ENCODE peak calls at places on chromosomes 7 and 10, in five cellular contexts. One of them, this sample, is unnamed.

GRCh38 chr10:118045154-118045841 is 1.4 kb downstream of the RAB11FIP2 start:
- DNase-seq in HCT116: no peak
- DNase-seq in GM12878: no peak
- DNase-seq in HepG2: no peak
- DNase-seq in K562: no peak
- DNase-seq in this sample: no peak

GRCh38 chr7:131431289-131431688 is 103.6 kb downstream of the MKLN1 start:
- DNase-seq in HCT116: no peak
- DNase-seq in GM12878: no peak
- DNase-seq in HepG2: no peak
- DNase-seq in K562: no peak
- DNase-seq in this sample: no peak

GRCh38 chr10:24238527-24239247 is 29.7 kb downstream of the KIAA1217 start:
- DNase-seq in HCT116: no peak
- DNase-seq in GM12878: no peak
- DNase-seq in HepG2: no peak
- DNase-seq in K562: no peak
- DNase-seq in this sample: no peak

GRCh38 chr10:23375366-23375765 is 30.8 kb upstream of the C10orf67 start:
- DNase-seq in HCT116: no peak
- DNase-seq in GM12878: no peak
- DNase-seq in HepG2: no peak
- DNase-seq in K562: no peak
- DNase-seq in this sample: no peak

GRCh38 chr7:118902600-118902999 is 678.1 kb downstream of the ANKRD7 start:
- DNase-seq in HCT116: no peak
- DNase-seq in GM12878: no peak
- DNase-seq in HepG2: no peak
- DNase-seq in K562: no peak
- DNase-seq in this sample: no peak

GRCh38 chr10:107686095-107686494 is 521.6 kb upstream of the SORCS1 start:
- DNase-seq in HCT116: no peak
- DNase-seq in GM12878: no peak
- DNase-seq in HepG2: no peak
- DNase-seq in K562: no peak
- DNase-seq in this sample: no peak

GRCh38 chr10:50624866-50625491 is 1.2 kb upstream of the SGMS1 start:
- DNase-seq in HCT116: peak; percentile 41
- DNase-seq in GM12878: no peak
- DNase-seq in HepG2: peak; percentile 81
- DNase-seq in K562: peak; percentile 92
- DNase-seq in this sample: peak; percentile 35

GRCh38 chr10:30847199-30847598 is 184.5 kb downstream of the ZNF438 start:
- DNase-seq in HCT116: no peak
- DNase-seq in GM12878: no peak
- DNase-seq in HepG2: no peak
- DNase-seq in K562: no peak
- DNase-seq in this sample: no peak

GRCh38 chr7:140869430-140869829 is 55.3 kb downstream of the BRAF start:
- DNase-seq in HCT116: no peak
- DNase-seq in GM12878: no peak
- DNase-seq in HepG2: no peak
- DNase-seq in K562: no peak
- DNase-seq in this sample: no peak

GRCh38 chr7:34530211-34530610 is 127.8 kb upstream of the NPSR1 start:
- DNase-seq in HCT116: no peak
- DNase-seq in GM12878: no peak
- DNase-seq in HepG2: no peak
- DNase-seq in K562: no peak
- DNase-seq in this sample: no peak

GRCh38 chr10:28906934-28907333 is 229.6 kb downstream of the BAMBI start:
- DNase-seq in HCT116: no peak
- DNase-seq in GM12878: no peak
- DNase-seq in HepG2: no peak
- DNase-seq in K562: no peak
- DNase-seq in this sample: no peak

GRCh38 chr7:82605247-82605864 is 161.8 kb upstream of the CACNA2D1 start:
- DNase-seq in HCT116: peak; percentile 18
- DNase-seq in GM12878: no peak
- DNase-seq in HepG2: peak; percentile 6
- DNase-seq in K562: peak; percentile 29
- DNase-seq in this sample: peak; percentile 38

GRCh38 chr10:74026428-74026979 is 28.6 kb downstream of the VCL start:
- DNase-seq in HCT116: no peak
- DNase-seq in GM12878: no peak
- DNase-seq in HepG2: no peak
- DNase-seq in K562: no peak
- DNase-seq in this sample: no peak

GRCh38 chr10:4208499-4208898 is 423.5 kb upstream of the KLF6 start:
- DNase-seq in HCT116: no peak
- DNase-seq in GM12878: no peak
- DNase-seq in HepG2: no peak
- DNase-seq in K562: no peak
- DNase-seq in this sample: no peak
- H3K9ac ChIP-seq in HCT116: no peak overlapping the region
- H3K9ac ChIP-seq in GM12878: no peak overlapping the region
- H3K9ac ChIP-seq in HepG2: no peak overlapping the region
- H3K9ac ChIP-seq in K562: no peak overlapping the region
- H3K9ac ChIP-seq in this sample: no peak overlapping the region

DNA sequence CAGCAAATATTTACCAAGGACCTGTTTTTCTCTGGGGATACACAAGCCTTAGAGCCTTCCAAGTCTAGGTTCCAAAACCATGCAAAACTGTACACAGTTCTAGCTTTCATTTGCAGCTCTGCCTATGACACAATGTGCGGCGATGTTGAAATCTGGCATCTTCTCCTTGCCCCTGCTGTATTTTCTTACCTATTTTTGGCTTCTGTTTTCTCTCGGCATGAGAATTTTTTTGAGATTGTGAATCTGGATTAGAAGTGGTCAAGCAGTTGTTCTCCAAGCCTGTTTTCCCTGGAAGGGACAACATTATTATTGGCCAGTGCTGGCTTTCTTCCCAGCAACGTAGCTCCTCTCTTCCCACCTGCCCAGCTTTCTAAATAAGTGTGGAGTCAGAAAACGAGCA is 176.3 kb downstream of the CREB5 start:
- DNase-seq in HCT116: no peak
- DNase-seq in GM12878: no peak
- DNase-seq in HepG2: no peak
- DNase-seq in K562: no peak
- DNase-seq in this sample: no peak
- TF ChIP-seq ZNF274 in HCT116: no peak
- TF ChIP-seq ZNF274 in GM12878: no peak
- TF ChIP-seq ZNF274 in HepG2: no peak
- TF ChIP-seq ZNF274 in K562: no peak
- TF ChIP-seq ZNF274 in this sample: no peak

GRCh38 chr10:8059191-8059936 is 4.9 kb downstream of the GATA3 start:
- DNase-seq in HCT116: no peak
- DNase-seq in GM12878: no peak
- DNase-seq in HepG2: no peak
- DNase-seq in K562: no peak
- DNase-seq in this sample: no peak

GRCh38 chr10:8058274-8059111 is 4.0 kb downstream of the GATA3 start:
- DNase-seq in HCT116: no peak
- DNase-seq in GM12878: no peak
- DNase-seq in HepG2: no peak
- DNase-seq in K562: no peak
- DNase-seq in this sample: no peak

GRCh38 chr10:8060010-8060703 is 5.7 kb downstream of the GATA3 start:
- DNase-seq in HCT116: no peak
- DNase-seq in GM12878: peak; percentile 55
- DNase-seq in HepG2: no peak
- DNase-seq in K562: no peak
- DNase-seq in this sample: no peak

GRCh38 chr10:8061274-8062211 is 7.1 kb downstream of the GATA3 start:
- DNase-seq in HCT116: no peak
- DNase-seq in GM12878: no peak
- DNase-seq in HepG2: no peak
- DNase-seq in K562: no peak
- DNase-seq in this sample: no peak

GRCh38 chr10:8060704-8061121 is 6.2 kb downstream of the GATA3 start:
- DNase-seq in HCT116: no peak
- DNase-seq in GM12878: peak; percentile 27
- DNase-seq in HepG2: no peak
- DNase-seq in K562: no peak
- DNase-seq in this sample: no peak
- H3K9ac ChIP-seq in HCT116: no peak overlapping the region
- H3K9ac ChIP-seq in GM12878: peak overlapping the region; percentile 52
- H3K9ac ChIP-seq in HepG2: no peak overlapping the region
- H3K9ac ChIP-seq in K562: no peak overlapping the region
- H3K9ac ChIP-seq in this sample: no peak overlapping the region

DNA sequence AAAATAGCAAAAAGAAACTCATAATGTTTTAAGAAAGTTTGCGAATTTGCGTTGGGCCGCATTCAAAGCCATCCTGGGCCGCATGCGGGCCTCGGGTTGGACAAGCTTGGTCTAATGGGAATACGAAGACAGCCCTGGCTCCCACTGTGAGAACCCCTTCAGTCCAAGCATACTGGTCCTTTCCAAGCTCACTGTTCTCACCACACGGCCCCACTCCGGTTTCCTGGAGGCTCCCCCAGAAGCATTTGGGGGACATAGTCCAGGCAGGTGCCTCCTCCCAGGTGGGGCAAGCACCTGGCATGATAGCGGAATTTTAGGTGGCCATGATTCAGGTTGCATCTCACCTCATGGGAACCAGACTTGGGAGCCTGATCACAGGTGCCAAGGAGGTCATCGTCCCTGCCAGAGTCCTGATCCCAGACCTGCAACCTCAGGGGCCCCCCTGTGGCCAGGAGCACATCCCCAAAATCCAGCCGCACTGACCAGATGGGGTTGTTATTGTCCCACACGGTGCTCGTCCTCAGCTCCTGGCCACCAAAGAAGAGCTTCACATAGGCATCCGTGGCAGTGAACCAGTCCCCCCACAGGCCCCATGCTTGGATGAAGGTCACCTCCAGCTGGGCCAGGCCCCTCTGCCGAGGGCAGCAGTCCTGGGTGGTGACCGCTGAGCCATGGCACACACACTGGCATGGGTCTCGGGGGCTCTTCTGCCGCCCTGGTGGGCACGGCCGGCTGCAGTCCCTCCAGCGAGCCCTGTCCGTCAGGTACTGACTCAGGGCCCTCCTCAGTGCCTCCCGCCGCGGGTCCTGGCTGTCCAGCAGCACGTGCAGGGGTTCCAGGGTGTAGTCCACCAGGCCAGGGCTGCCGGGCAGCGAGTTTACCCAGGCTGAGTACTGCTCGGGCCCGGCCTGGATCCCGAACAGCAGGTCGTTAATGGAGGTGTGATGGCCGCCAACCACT is 4.4 kb downstream of the PRF1 start:
- DNase-seq in HCT116: no peak
- DNase-seq in GM12878: no peak
- DNase-seq in HepG2: no peak
- DNase-seq in K562: peak; percentile 14
- DNase-seq in this sample: no peak
- TF ChIP-seq ZNF274 in HCT116: no peak
- TF ChIP-seq ZNF274 in GM12878: no peak
- TF ChIP-seq ZNF274 in HepG2: no peak
- TF ChIP-seq ZNF274 in K562: no peak
- TF ChIP-seq ZNF274 in this sample: no peak

DNA sequence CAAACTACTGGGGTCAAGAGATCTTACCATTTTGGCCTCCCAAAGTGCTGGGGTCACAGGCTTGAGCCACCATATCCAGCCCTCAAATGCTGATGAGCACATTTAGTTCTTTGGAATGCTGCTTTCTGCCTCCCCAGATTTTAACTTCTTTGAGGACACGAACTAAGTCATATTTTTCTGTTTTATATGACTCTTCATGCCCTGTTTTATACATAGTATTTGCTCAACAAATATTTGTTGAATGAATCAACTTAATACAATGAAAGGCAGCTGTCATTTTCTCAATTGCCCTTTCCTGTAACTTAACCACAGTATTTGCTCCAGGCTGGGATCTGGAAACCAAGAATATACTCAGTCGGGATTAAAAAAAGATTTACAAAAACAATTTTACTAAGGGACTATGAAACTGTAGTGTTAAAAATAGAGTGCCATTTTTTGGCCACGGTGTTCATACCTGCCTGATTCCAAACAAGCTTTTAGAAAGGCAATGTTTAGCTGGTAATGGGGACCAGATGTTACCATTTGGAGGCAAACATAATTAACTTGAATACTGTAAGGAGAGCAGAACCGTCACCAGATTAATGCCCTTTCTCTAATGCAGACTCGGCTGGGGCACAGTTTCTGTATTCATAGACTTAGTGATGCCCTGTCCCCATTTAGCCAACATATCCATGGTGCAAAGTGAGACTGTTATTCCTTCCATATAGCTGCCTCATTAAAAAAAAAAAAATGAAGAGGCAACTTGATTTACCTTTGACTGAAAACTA is 117.6 kb downstream of the NRP1 start:
- DNase-seq in HCT116: no peak
- DNase-seq in GM12878: no peak
- DNase-seq in HepG2: peak; percentile 17
- DNase-seq in K562: no peak
- DNase-seq in this sample: no peak
- H3K9ac ChIP-seq in HCT116: no peak overlapping the region
- H3K9ac ChIP-seq in GM12878: no peak overlapping the region
- H3K9ac ChIP-seq in HepG2: no peak overlapping the region
- H3K9ac ChIP-seq in K562: no peak overlapping the region
- H3K9ac ChIP-seq in this sample: no peak overlapping the region

GRCh38 chr7:90920336-90920735 is 324.2 kb downstream of the CDK14 start:
- DNase-seq in HCT116: no peak
- DNase-seq in GM12878: no peak
- DNase-seq in HepG2: no peak
- DNase-seq in K562: no peak
- DNase-seq in this sample: no peak
- TF ChIP-seq ZNF274 in HCT116: no peak
- TF ChIP-seq ZNF274 in GM12878: no peak
- TF ChIP-seq ZNF274 in HepG2: no peak
- TF ChIP-seq ZNF274 in K562: no peak
- TF ChIP-seq ZNF274 in this sample: no peak

GRCh38 chr10:77886795-77887355 is 39.7 kb downstream of the DLG5 start:
- DNase-seq in HCT116: no peak
- DNase-seq in GM12878: no peak
- DNase-seq in HepG2: no peak
- DNase-seq in K562: no peak
- DNase-seq in this sample: no peak

GRCh38 chr10:77890097-77890496 is 36.5 kb downstream of the DLG5 start:
- DNase-seq in HCT116: peak; percentile 43
- DNase-seq in GM12878: no peak
- DNase-seq in HepG2: no peak
- DNase-seq in K562: peak; percentile 47
- DNase-seq in this sample: no peak

GRCh38 chr10:77889277-77889903 is 37.2 kb downstream of the DLG5 start:
- DNase-seq in HCT116: peak; percentile 80
- DNase-seq in GM12878: no peak
- DNase-seq in HepG2: peak; percentile 93
- DNase-seq in K562: peak; percentile 71
- DNase-seq in this sample: no peak

GRCh38 chr10:77888356-77888703 is 38.2 kb downstream of the DLG5 start:
- DNase-seq in HCT116: no peak
- DNase-seq in GM12878: no peak
- DNase-seq in HepG2: no peak
- DNase-seq in K562: no peak
- DNase-seq in this sample: no peak

GRCh38 chr10:77887631-77888355 is 38.8 kb downstream of the DLG5 start:
- DNase-seq in HCT116: no peak
- DNase-seq in GM12878: no peak
- DNase-seq in HepG2: peak; percentile 89
- DNase-seq in K562: no peak
- DNase-seq in this sample: no peak
- H3K9ac ChIP-seq in HCT116: no peak overlapping the region
- H3K9ac ChIP-seq in GM12878: no peak overlapping the region
- H3K9ac ChIP-seq in HepG2: peak overlapping the region; percentile 62
- H3K9ac ChIP-seq in K562: no peak overlapping the region
- H3K9ac ChIP-seq in this sample: no peak overlapping the region

GRCh38 chr10:91389636-91390512 is 20.3 kb upstream of the HECTD2 start:
- DNase-seq in HCT116: peak; percentile 37
- DNase-seq in GM12878: no peak
- DNase-seq in HepG2: peak; percentile 54
- DNase-seq in K562: peak; percentile 15
- DNase-seq in this sample: no peak
- TF ChIP-seq ZNF274 in HCT116: no peak
- TF ChIP-seq ZNF274 in GM12878: no peak
- TF ChIP-seq ZNF274 in HepG2: no peak
- TF ChIP-seq ZNF274 in K562: no peak
- TF ChIP-seq ZNF274 in this sample: no peak